ENCODE peak calls at places on chromosomes 7 and 10, in five cellular contexts. One of them, this sample, is unnamed.

GRCh38 chr10:71338728-71339495 is 19.9 kb downstream of the SLC29A3 start:
- DNase-seq in NB4: no peak
- DNase-seq in PC-3: peak; percentile 38
- DNase-seq in activated CD4-positive, alpha-beta T cell treated with anti-CD3 and anti-CD28 coated beads, Interleukin-2, amount 50 U/mL, for 24 hours: no peak
- DNase-seq in NCI-H2171 treated with DMSO at 0.1 percent for 48 hours: no peak
- DNase-seq in this sample: no peak

GRCh38 chr10:3948843-3949242 is 163.8 kb upstream of the KLF6 start:
- DNase-seq in activated CD4-positive, alpha-beta T cell treated with anti-CD3 and anti-CD28 coated beads, Interleukin-2, amount 50 U/mL, for 24 hours: peak; percentile 50
- DNase-seq in NB4: peak; percentile 12
- DNase-seq in NCI-H2171 treated with DMSO at 0.1 percent for 48 hours: no peak
- DNase-seq in PC-3: peak; percentile 88
- DNase-seq in this sample: no peak

GRCh38 chr10:16770141-16770540 is 47.1 kb downstream of the RSU1 start:
- DNase-seq in NCI-H2171 treated with DMSO at 0.1 percent for 48 hours: no peak
- DNase-seq in NB4: no peak
- DNase-seq in activated CD4-positive, alpha-beta T cell treated with anti-CD3 and anti-CD28 coated beads, Interleukin-2, amount 50 U/mL, for 24 hours: no peak
- DNase-seq in PC-3: no peak
- DNase-seq in this sample: no peak

GRCh38 chr7:66627151-66627681 is 1.5 kb upstream of the KCTD7 start:
- DNase-seq in PC-3: no peak
- DNase-seq in NCI-H2171 treated with DMSO at 0.1 percent for 48 hours: no peak
- DNase-seq in activated CD4-positive, alpha-beta T cell treated with anti-CD3 and anti-CD28 coated beads, Interleukin-2, amount 50 U/mL, for 24 hours: no peak
- DNase-seq in NB4: peak; percentile 82
- DNase-seq in this sample: no peak

GRCh38 chr10:8453587-8453986 is 399.1 kb downstream of the GATA3 start:
- DNase-seq in NCI-H2171 treated with DMSO at 0.1 percent for 48 hours: no peak
- DNase-seq in NB4: no peak
- DNase-seq in PC-3: peak; percentile 35
- DNase-seq in activated CD4-positive, alpha-beta T cell treated with anti-CD3 and anti-CD28 coated beads, Interleukin-2, amount 50 U/mL, for 24 hours: no peak
- DNase-seq in this sample: no peak

GRCh38 chr10:7397636-7398035 is 13.2 kb downstream of the SFMBT2 start:
- DNase-seq in NCI-H2171 treated with DMSO at 0.1 percent for 48 hours: no peak
- DNase-seq in activated CD4-positive, alpha-beta T cell treated with anti-CD3 and anti-CD28 coated beads, Interleukin-2, amount 50 U/mL, for 24 hours: no peak
- DNase-seq in NB4: no peak
- DNase-seq in PC-3: no peak
- DNase-seq in this sample: no peak

GRCh38 chr10:34641147-34641912 is 173.8 kb downstream of the PARD3 start:
- DNase-seq in NCI-H2171 treated with DMSO at 0.1 percent for 48 hours: no peak
- DNase-seq in PC-3: no peak
- DNase-seq in activated CD4-positive, alpha-beta T cell treated with anti-CD3 and anti-CD28 coated beads, Interleukin-2, amount 50 U/mL, for 24 hours: no peak
- DNase-seq in NB4: no peak
- DNase-seq in this sample: no peak

GRCh38 chr7:50856821-50857220 is 74.1 kb upstream of the GRB10 start:
- DNase-seq in NB4: no peak
- DNase-seq in PC-3: no peak
- DNase-seq in activated CD4-positive, alpha-beta T cell treated with anti-CD3 and anti-CD28 coated beads, Interleukin-2, amount 50 U/mL, for 24 hours: no peak
- DNase-seq in NCI-H2171 treated with DMSO at 0.1 percent for 48 hours: no peak
- DNase-seq in this sample: no peak

GRCh38 chr10:117663750-117664149 is 121.2 kb downstream of the EMX2 start:
- DNase-seq in NB4: peak; percentile 6
- DNase-seq in PC-3: peak; percentile 67
- DNase-seq in NCI-H2171 treated with DMSO at 0.1 percent for 48 hours: no peak
- DNase-seq in activated CD4-positive, alpha-beta T cell treated with anti-CD3 and anti-CD28 coated beads, Interleukin-2, amount 50 U/mL, for 24 hours: no peak
- DNase-seq in this sample: peak; percentile 94

GRCh38 chr7:78770422-78771410 is 682.8 kb downstream of the MAGI2 start:
- DNase-seq in activated CD4-positive, alpha-beta T cell treated with anti-CD3 and anti-CD28 coated beads, Interleukin-2, amount 50 U/mL, for 24 hours: no peak
- DNase-seq in NB4: no peak
- DNase-seq in NCI-H2171 treated with DMSO at 0.1 percent for 48 hours: peak; percentile 97
- DNase-seq in PC-3: no peak
- DNase-seq in this sample: no peak

GRCh38 chr7:46738713-46739220 is 817.7 kb upstream of the IGFBP3 start:
- DNase-seq in activated CD4-positive, alpha-beta T cell treated with anti-CD3 and anti-CD28 coated beads, Interleukin-2, amount 50 U/mL, for 24 hours: no peak
- DNase-seq in NCI-H2171 treated with DMSO at 0.1 percent for 48 hours: no peak
- DNase-seq in PC-3: peak; percentile 36
- DNase-seq in NB4: no peak
- DNase-seq in this sample: no peak

GRCh38 chr7:17663056-17663675 is 277.1 kb downstream of the SNX13 start:
- DNase-seq in NB4: no peak
- DNase-seq in NCI-H2171 treated with DMSO at 0.1 percent for 48 hours: no peak
- DNase-seq in activated CD4-positive, alpha-beta T cell treated with anti-CD3 and anti-CD28 coated beads, Interleukin-2, amount 50 U/mL, for 24 hours: no peak
- DNase-seq in PC-3: peak; percentile 67
- DNase-seq in this sample: peak; percentile 90

GRCh38 chr7:112448891-112449290 is 1.4 kb upstream of the IFRD1 start:
- DNase-seq in NB4: no peak
- DNase-seq in activated CD4-positive, alpha-beta T cell treated with anti-CD3 and anti-CD28 coated beads, Interleukin-2, amount 50 U/mL, for 24 hours: no peak
- DNase-seq in PC-3: peak; percentile 19
- DNase-seq in NCI-H2171 treated with DMSO at 0.1 percent for 48 hours: no peak
- DNase-seq in this sample: no peak

GRCh38 chr7:33339074-33339805 is 209.9 kb downstream of the BBS9 start:
- DNase-seq in NCI-H2171 treated with DMSO at 0.1 percent for 48 hours: no peak
- DNase-seq in PC-3: no peak
- DNase-seq in activated CD4-positive, alpha-beta T cell treated with anti-CD3 and anti-CD28 coated beads, Interleukin-2, amount 50 U/mL, for 24 hours: no peak
- DNase-seq in NB4: no peak
- DNase-seq in this sample: peak; percentile 7

GRCh38 chr7:145016068-145016467 is 180.2 kb upstream of the TPK1 start:
- DNase-seq in activated CD4-positive, alpha-beta T cell treated with anti-CD3 and anti-CD28 coated beads, Interleukin-2, amount 50 U/mL, for 24 hours: no peak
- DNase-seq in PC-3: peak; percentile 6
- DNase-seq in NCI-H2171 treated with DMSO at 0.1 percent for 48 hours: no peak
- DNase-seq in NB4: peak; percentile 27
- DNase-seq in this sample: no peak

GRCh38 chr10:11178606-11179221 is 161.0 kb downstream of the CELF2 start:
- DNase-seq in activated CD4-positive, alpha-beta T cell treated with anti-CD3 and anti-CD28 coated beads, Interleukin-2, amount 50 U/mL, for 24 hours: peak; percentile 84
- DNase-seq in NCI-H2171 treated with DMSO at 0.1 percent for 48 hours: no peak
- DNase-seq in NB4: peak; percentile 95
- DNase-seq in PC-3: no peak
- DNase-seq in this sample: peak; percentile 3

GRCh38 chr7:110531186-110531585 is 559.7 kb upstream of the LRRN3 start:
- DNase-seq in activated CD4-positive, alpha-beta T cell treated with anti-CD3 and anti-CD28 coated beads, Interleukin-2, amount 50 U/mL, for 24 hours: no peak
- DNase-seq in PC-3: no peak
- DNase-seq in NB4: no peak
- DNase-seq in NCI-H2171 treated with DMSO at 0.1 percent for 48 hours: no peak
- DNase-seq in this sample: no peak

GRCh38 chr10:31912898-31913847 is 15.5 kb downstream of the ARHGAP12 start:
- DNase-seq in NB4: no peak
- DNase-seq in PC-3: no peak
- DNase-seq in NCI-H2171 treated with DMSO at 0.1 percent for 48 hours: peak; percentile 18
- DNase-seq in activated CD4-positive, alpha-beta T cell treated with anti-CD3 and anti-CD28 coated beads, Interleukin-2, amount 50 U/mL, for 24 hours: no peak
- DNase-seq in this sample: no peak

GRCh38 chr7:142866361-142867096 is 11.7 kb downstream of the EPHB6 start:
- DNase-seq in PC-3: peak; percentile 73
- DNase-seq in NCI-H2171 treated with DMSO at 0.1 percent for 48 hours: peak; percentile 13
- DNase-seq in NB4: no peak
- DNase-seq in activated CD4-positive, alpha-beta T cell treated with anti-CD3 and anti-CD28 coated beads, Interleukin-2, amount 50 U/mL, for 24 hours: peak; percentile 23
- DNase-seq in this sample: no peak

GRCh38 chr10:77603529-77603927 is 34.1 kb downstream of the KCNMA1 start:
- DNase-seq in NCI-H2171 treated with DMSO at 0.1 percent for 48 hours: peak; percentile 4
- DNase-seq in NB4: peak; percentile 54
- DNase-seq in activated CD4-positive, alpha-beta T cell treated with anti-CD3 and anti-CD28 coated beads, Interleukin-2, amount 50 U/mL, for 24 hours: no peak
- DNase-seq in PC-3: peak; percentile 34
- DNase-seq in this sample: no peak

GRCh38 chr10:59181668-59182067 is 5.2 kb downstream of the PHYHIPL start:
- DNase-seq in NCI-H2171 treated with DMSO at 0.1 percent for 48 hours: no peak
- DNase-seq in PC-3: peak; percentile 80
- DNase-seq in NB4: peak; percentile 49
- DNase-seq in activated CD4-positive, alpha-beta T cell treated with anti-CD3 and anti-CD28 coated beads, Interleukin-2, amount 50 U/mL, for 24 hours: no peak
- DNase-seq in this sample: peak; percentile 34